ENCODE peak calls at places on chromosome 3, in five cellular contexts. Q, D, S, I and G are unnamed samples.

GRCh38 chr3:99699841-99700240 is 61.4 kb downstream of the COL8A1 start:
- DNase-seq in I (no peak), S (no peak), D (no peak), Q (no peak), G (peak; percentile 92)

GRCh38 chr3:105781871-105782270 is 86.9 kb downstream of the CBLB start:
- DNase-seq in S (no peak), Q (no peak), I (no peak), D (no peak), G (no peak)

GRCh38 chr3:141920701-141921100 is 44.3 kb downstream of the ATP1B3 start:
- DNase-seq in D (no peak), S (no peak), I (no peak), Q (no peak), G (no peak)

GRCh38 chr3:66418432-66419052 is 82.3 kb downstream of the LRIG1 start:
- DNase-seq in I (no peak), D (no peak), Q (no peak), S (no peak), G (peak; percentile 83)

GRCh38 chr3:63351159-63352007 is 73.3 kb downstream of the SYNPR start:
- DNase-seq in D (no peak), S (peak; percentile 51), I (no peak), Q (peak; percentile 54), G (peak; percentile 48)

GRCh38 chr3:89107461-89108035 is at the start of gene EPHA3:
- DNase-seq in I (peak; percentile 82), S (no peak), D (peak; percentile 86), Q (peak; percentile 68), G (peak; percentile 74)

GRCh38 chr3:143538577-143538981 is 309.7 kb downstream of the SLC9A9 start:
- DNase-seq in I (no peak), Q (no peak), D (no peak), S (no peak), G (peak; percentile 35)

GRCh38 chr3:31701286-31701685 is 168.6 kb downstream of the STT3B start:
- DNase-seq in I (no peak), Q (no peak), D (no peak), S (no peak), G (no peak)

GRCh38 chr3:115134648-115135347 is 12.3 kb downstream of the ZBTB20 start:
- DNase-seq in D (no peak), I (no peak), Q (no peak), S (no peak), G (no peak)

GRCh38 chr3:94614192-94614591 is 551.3 kb downstream of the NSUN3 start:
- DNase-seq in S (no peak), I (no peak), D (no peak), Q (peak; percentile 22), G (no peak)

DNA sequence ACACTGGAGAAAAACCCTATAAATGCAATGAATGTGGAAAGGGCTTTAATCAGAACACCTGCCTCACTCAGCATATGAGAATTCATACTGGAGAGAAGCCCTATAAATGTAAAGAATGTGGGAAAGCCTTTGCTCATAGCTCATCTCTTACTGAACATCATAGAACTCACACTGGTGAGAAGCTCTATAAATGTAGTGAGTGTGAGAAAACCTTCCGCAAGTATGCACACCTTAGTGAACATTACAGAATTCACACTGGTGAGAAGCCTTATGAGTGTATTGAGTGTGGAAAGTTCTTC is 7.4 kb upstream of the ZNF501 start:
- DNase-seq in Q (no peak), I (no peak), D (no peak), S (no peak), G (no peak)
- H3K9me3 ChIP-seq in Q (peaks cover 92% of the 10 kb centered on the region), I (peaks cover 87% of the 10 kb centered on the region), D (peaks cover 78% of the 10 kb centered on the region), S (peaks cover 44% of the 10 kb centered on the region), G (peaks cover 67% of the 10 kb centered on the region)

GRCh38 chr3:172039352-172040077 is at the start of gene FNDC3B:
- DNase-seq in Q (peak; percentile 93), D (peak; percentile 96), I (peak; percentile 96), S (peak; percentile 72), G (peak; percentile 94)
- H3K9me3 ChIP-seq in Q (peaks cover 9% of the 10 kb centered on the region), D (no peaks in the 10 kb centered on the region), I (no peaks in the 10 kb centered on the region), S (no peaks in the 10 kb centered on the region), G (no peaks in the 10 kb centered on the region)

DNA sequence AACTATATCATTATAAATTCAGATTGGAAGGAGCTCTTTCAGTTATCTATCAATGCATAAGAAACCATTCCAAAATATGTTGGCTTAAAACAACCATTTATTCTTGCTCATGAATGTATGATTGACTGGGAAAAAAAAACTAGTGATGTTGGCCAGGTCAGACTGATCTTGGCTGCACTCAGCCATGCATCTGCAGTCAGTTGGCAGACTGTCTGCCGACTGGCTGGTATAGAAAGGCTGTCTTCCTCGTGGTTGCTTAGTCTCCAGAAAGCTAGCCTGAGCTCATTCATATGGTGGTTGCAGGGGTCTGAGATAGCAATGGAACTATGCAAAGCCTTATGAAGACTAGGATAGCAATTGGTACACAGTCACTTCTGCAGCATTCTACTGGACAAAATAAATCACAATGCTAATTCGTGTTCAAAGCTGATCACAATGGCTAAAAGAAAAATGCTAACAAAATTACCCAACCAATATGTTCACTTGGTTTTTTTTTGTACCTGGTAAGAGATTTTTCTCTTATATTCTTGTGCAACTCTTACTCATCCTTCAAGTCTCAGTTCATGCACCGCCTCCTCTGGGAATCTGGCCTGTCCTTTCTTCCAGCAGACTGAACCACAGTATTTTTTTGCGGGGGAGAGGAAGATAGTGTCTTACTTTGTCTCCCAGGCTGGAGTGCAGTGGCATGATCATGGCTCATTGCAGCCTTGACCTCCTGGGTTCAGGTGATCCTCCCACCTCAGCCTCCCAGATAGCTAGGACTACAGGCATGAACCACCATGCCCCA is 126.8 kb downstream of the KCNAB1 start:
- DNase-seq in S (no peak), I (no peak), Q (no peak), D (no peak), G (peak; percentile 63)
- H3K9me3 ChIP-seq in S (no peaks in the 10 kb centered on the region), I (no peaks in the 10 kb centered on the region), Q (no peaks in the 10 kb centered on the region), D (no peaks in the 10 kb centered on the region), G (no peaks in the 10 kb centered on the region)

DNA sequence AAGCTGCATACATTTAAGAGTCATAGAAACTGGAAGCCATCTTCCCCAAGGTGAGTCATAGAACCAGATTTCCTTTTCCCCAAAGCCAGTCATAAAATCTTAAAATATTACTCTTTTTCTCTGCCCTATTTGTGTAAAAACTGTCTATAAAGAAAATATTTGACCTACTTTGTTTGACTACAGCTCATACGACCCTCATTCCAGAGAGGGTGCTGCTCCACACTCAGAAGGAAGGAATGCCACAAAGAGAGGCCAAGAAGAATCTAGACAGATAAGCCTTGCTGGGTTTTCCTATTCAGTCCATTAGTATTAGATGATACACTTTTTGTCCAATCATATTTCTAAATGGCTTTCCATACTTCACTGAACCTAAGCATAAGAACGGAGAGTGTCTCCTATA is 671.6 kb upstream of the SGO1 start:
- DNase-seq in I (no peak), Q (no peak), S (no peak), D (no peak), G (peak; percentile 61)
- H3K9me3 ChIP-seq in I (no peaks in the 10 kb centered on the region), Q (peaks cover 13% of the 10 kb centered on the region), S (no peaks in the 10 kb centered on the region), D (no peaks in the 10 kb centered on the region), G (no peaks in the 10 kb centered on the region)

GRCh38 chr3:26236991-26237682 is 385.4 kb upstream of the LRRC3B start:
- DNase-seq in Q (no peak), S (no peak), I (peak; percentile 23), D (no peak), G (no peak)
- H3K9me3 ChIP-seq in Q (no peaks in the 10 kb centered on the region), S (no peaks in the 10 kb centered on the region), I (no peaks in the 10 kb centered on the region), D (no peaks in the 10 kb centered on the region), G (no peaks in the 10 kb centered on the region)